ENCODE peak calls at places on chromosomes 13 and 19, in four cellular contexts. One of them, this sample, is unnamed.
A peak's percentile ranks its signal among the peaks of the same experiment; 100 is the strongest.

GRCh38 chr13:30565658-30566057 is 52.1 kb upstream of the USPL1 start:
- DNase-seq in activated effector memory CD4-positive, alpha-beta T cell treated with Interleukin-2 at 50 U/mL for 16 hours: no peak
- DNase-seq in hepatic stellate cell: no peak
- DNase-seq in amniotic stem cell: no peak
- DNase-seq in this sample: no peak

GRCh38 chr19:33473644-33474305 is 47.8 kb downstream of the PEPD start:
- DNase-seq in activated effector memory CD4-positive, alpha-beta T cell treated with Interleukin-2 at 50 U/mL for 16 hours: no peak
- DNase-seq in hepatic stellate cell: no peak
- DNase-seq in amniotic stem cell: no peak
- DNase-seq in this sample: no peak

GRCh38 chr13:100409132-100409531 is 179.5 kb downstream of the GGACT start:
- DNase-seq in amniotic stem cell: no peak
- DNase-seq in activated effector memory CD4-positive, alpha-beta T cell treated with Interleukin-2 at 50 U/mL for 16 hours: no peak
- DNase-seq in hepatic stellate cell: no peak
- DNase-seq in this sample: no peak

GRCh38 chr13:79393564-79394249 is 12.3 kb downstream of the RBM26 start:
- DNase-seq in amniotic stem cell: no peak
- DNase-seq in hepatic stellate cell: no peak
- DNase-seq in activated effector memory CD4-positive, alpha-beta T cell treated with Interleukin-2 at 50 U/mL for 16 hours: no peak
- DNase-seq in this sample: no peak

GRCh38 chr13:114017966-114018365 is 44.1 kb upstream of the C13orf46 start:
- DNase-seq in hepatic stellate cell: no peak
- DNase-seq in activated effector memory CD4-positive, alpha-beta T cell treated with Interleukin-2 at 50 U/mL for 16 hours: no peak
- DNase-seq in amniotic stem cell: no peak
- DNase-seq in this sample: no peak

GRCh38 chr19:49339364-49340068 is 4.3 kb downstream of the CD37 start:
- DNase-seq in hepatic stellate cell: peak; percentile 99
- DNase-seq in amniotic stem cell: no peak
- DNase-seq in activated effector memory CD4-positive, alpha-beta T cell treated with Interleukin-2 at 50 U/mL for 16 hours: no peak
- DNase-seq in this sample: no peak

GRCh38 chr19:35345671-35346111 is 2.0 kb upstream of the FFAR1 start:
- DNase-seq in hepatic stellate cell: no peak
- DNase-seq in activated effector memory CD4-positive, alpha-beta T cell treated with Interleukin-2 at 50 U/mL for 16 hours: no peak
- DNase-seq in amniotic stem cell: no peak
- DNase-seq in this sample: no peak

GRCh38 chr19:36456831-36457230 is 32.5 kb downstream of the ZNF566 start:
- DNase-seq in activated effector memory CD4-positive, alpha-beta T cell treated with Interleukin-2 at 50 U/mL for 16 hours: no peak
- DNase-seq in hepatic stellate cell: no peak
- DNase-seq in amniotic stem cell: no peak
- DNase-seq in this sample: no peak

GRCh38 chr19:19613456-19613855 is 5.0 kb downstream of the PBX4 start:
- DNase-seq in activated effector memory CD4-positive, alpha-beta T cell treated with Interleukin-2 at 50 U/mL for 16 hours: no peak
- DNase-seq in hepatic stellate cell: no peak
- DNase-seq in amniotic stem cell: no peak
- DNase-seq in this sample: no peak

GRCh38 chr19:48390188-48391099 is 907 bp downstream of the KDELR1 start:
- DNase-seq in activated effector memory CD4-positive, alpha-beta T cell treated with Interleukin-2 at 50 U/mL for 16 hours: peak; percentile 50
- DNase-seq in hepatic stellate cell: peak; percentile 78
- DNase-seq in amniotic stem cell: peak; percentile 29
- DNase-seq in this sample: peak; percentile 39

GRCh38 chr13:22800726-22801401 is 379.9 kb upstream of the SGCG start:
- DNase-seq in hepatic stellate cell: no peak
- DNase-seq in amniotic stem cell: no peak
- DNase-seq in activated effector memory CD4-positive, alpha-beta T cell treated with Interleukin-2 at 50 U/mL for 16 hours: no peak
- DNase-seq in this sample: no peak

GRCh38 chr13:40404407-40404806 is 262.0 kb downstream of the FOXO1 start:
- DNase-seq in activated effector memory CD4-positive, alpha-beta T cell treated with Interleukin-2 at 50 U/mL for 16 hours: no peak
- DNase-seq in hepatic stellate cell: no peak
- DNase-seq in amniotic stem cell: no peak
- DNase-seq in this sample: no peak

GRCh38 chr19:14425696-14426138 is 6.6 kb upstream of the DDX39A start:
- DNase-seq in activated effector memory CD4-positive, alpha-beta T cell treated with Interleukin-2 at 50 U/mL for 16 hours: no peak
- DNase-seq in amniotic stem cell: no peak
- DNase-seq in hepatic stellate cell: no peak
- DNase-seq in this sample: no peak

GRCh38 chr19:37669336-37669963 is 14.2 kb upstream of the ZFP30 start:
- DNase-seq in amniotic stem cell: no peak
- DNase-seq in hepatic stellate cell: no peak
- DNase-seq in activated effector memory CD4-positive, alpha-beta T cell treated with Interleukin-2 at 50 U/mL for 16 hours: no peak
- DNase-seq in this sample: no peak

GRCh38 chr19:16013181-16013850 is 63.0 kb upstream of the TPM4 start:
- DNase-seq in activated effector memory CD4-positive, alpha-beta T cell treated with Interleukin-2 at 50 U/mL for 16 hours: no peak
- DNase-seq in hepatic stellate cell: no peak
- DNase-seq in amniotic stem cell: no peak
- DNase-seq in this sample: no peak

GRCh38 chr13:108003626-108004025 is 211.7 kb downstream of the LIG4 start:
- DNase-seq in amniotic stem cell: no peak
- DNase-seq in activated effector memory CD4-positive, alpha-beta T cell treated with Interleukin-2 at 50 U/mL for 16 hours: no peak
- DNase-seq in hepatic stellate cell: no peak
- DNase-seq in this sample: peak; percentile 98

GRCh38 chr19:947707-948533 is 22.1 kb downstream of the ARID3A start:
- DNase-seq in amniotic stem cell: no peak
- DNase-seq in activated effector memory CD4-positive, alpha-beta T cell treated with Interleukin-2 at 50 U/mL for 16 hours: no peak
- DNase-seq in hepatic stellate cell: no peak
- DNase-seq in this sample: no peak

GRCh38 chr19:574658-575526 is 2.5 kb downstream of the BSG start:
- DNase-seq in amniotic stem cell: no peak
- DNase-seq in activated effector memory CD4-positive, alpha-beta T cell treated with Interleukin-2 at 50 U/mL for 16 hours: no peak
- DNase-seq in hepatic stellate cell: no peak
- DNase-seq in this sample: no peak

GRCh38 chr13:40458283-40459031 is 208.0 kb downstream of the FOXO1 start:
- DNase-seq in activated effector memory CD4-positive, alpha-beta T cell treated with Interleukin-2 at 50 U/mL for 16 hours: no peak
- DNase-seq in amniotic stem cell: no peak
- DNase-seq in hepatic stellate cell: no peak
- DNase-seq in this sample: no peak

GRCh38 chr19:54002495-54003315 is 11.3 kb downstream of the CACNG6 start:
- DNase-seq in hepatic stellate cell: no peak
- DNase-seq in amniotic stem cell: no peak
- DNase-seq in activated effector memory CD4-positive, alpha-beta T cell treated with Interleukin-2 at 50 U/mL for 16 hours: no peak
- DNase-seq in this sample: no peak

GRCh38 chr19:34306213-34306661 is 51.9 kb downstream of the GARRE1 start:
- DNase-seq in hepatic stellate cell: no peak
- DNase-seq in amniotic stem cell: no peak
- DNase-seq in activated effector memory CD4-positive, alpha-beta T cell treated with Interleukin-2 at 50 U/mL for 16 hours: no peak
- DNase-seq in this sample: no peak

GRCh38 chr19:38227272-38228004 is 3.4 kb upstream of the DPF1 start:
- DNase-seq in activated effector memory CD4-positive, alpha-beta T cell treated with Interleukin-2 at 50 U/mL for 16 hours: no peak
- DNase-seq in amniotic stem cell: no peak
- DNase-seq in hepatic stellate cell: no peak
- DNase-seq in this sample: no peak

GRCh38 chr19:17035842-17036424 is 9.3 kb upstream of the CPAMD8 start:
- DNase-seq in activated effector memory CD4-positive, alpha-beta T cell treated with Interleukin-2 at 50 U/mL for 16 hours: no peak
- DNase-seq in hepatic stellate cell: no peak
- DNase-seq in amniotic stem cell: no peak
- DNase-seq in this sample: no peak

GRCh38 chr19:56076413-56076998 is 44.6 kb downstream of the ZNF787 start:
- DNase-seq in amniotic stem cell: peak; percentile 17
- DNase-seq in activated effector memory CD4-positive, alpha-beta T cell treated with Interleukin-2 at 50 U/mL for 16 hours: no peak
- DNase-seq in hepatic stellate cell: peak; percentile 74
- DNase-seq in this sample: peak; percentile 33

GRCh38 chr13:91722267-91722884 is 324.0 kb downstream of the GPC5 start:
- DNase-seq in hepatic stellate cell: peak; percentile 3
- DNase-seq in amniotic stem cell: no peak
- DNase-seq in activated effector memory CD4-positive, alpha-beta T cell treated with Interleukin-2 at 50 U/mL for 16 hours: no peak
- DNase-seq in this sample: no peak

GRCh38 chr19:10206226-10206873 is 11.6 kb upstream of the DNMT1 start:
- DNase-seq in hepatic stellate cell: no peak
- DNase-seq in activated effector memory CD4-positive, alpha-beta T cell treated with Interleukin-2 at 50 U/mL for 16 hours: no peak
- DNase-seq in amniotic stem cell: no peak
- DNase-seq in this sample: no peak

GRCh38 chr13:41231786-41232185 is 31.6 kb downstream of the MTRF1 start:
- DNase-seq in amniotic stem cell: no peak
- DNase-seq in activated effector memory CD4-positive, alpha-beta T cell treated with Interleukin-2 at 50 U/mL for 16 hours: no peak
- DNase-seq in hepatic stellate cell: no peak
- DNase-seq in this sample: peak; percentile 53

GRCh38 chr19:10113964-10114650 is 2.6 kb downstream of the P2RY11 start:
- DNase-seq in hepatic stellate cell: no peak
- DNase-seq in activated effector memory CD4-positive, alpha-beta T cell treated with Interleukin-2 at 50 U/mL for 16 hours: no peak
- DNase-seq in amniotic stem cell: no peak
- DNase-seq in this sample: no peak

GRCh38 chr19:50377051-50377441 is 789 bp downstream of the NR1H2 start:
- DNase-seq in hepatic stellate cell: no peak
- DNase-seq in activated effector memory CD4-positive, alpha-beta T cell treated with Interleukin-2 at 50 U/mL for 16 hours: peak; percentile 19
- DNase-seq in amniotic stem cell: no peak
- DNase-seq in this sample: peak; percentile 81

GRCh38 chr13:79528356-79528755 is 47.4 kb downstream of the NDFIP2 start:
- DNase-seq in amniotic stem cell: no peak
- DNase-seq in hepatic stellate cell: no peak
- DNase-seq in activated effector memory CD4-positive, alpha-beta T cell treated with Interleukin-2 at 50 U/mL for 16 hours: no peak
- DNase-seq in this sample: no peak

GRCh38 chr13:64158910-64159309 is 2743.3 kb upstream of the PCDH20 start:
- DNase-seq in hepatic stellate cell: peak; percentile 7
- DNase-seq in amniotic stem cell: no peak
- DNase-seq in activated effector memory CD4-positive, alpha-beta T cell treated with Interleukin-2 at 50 U/mL for 16 hours: no peak
- DNase-seq in this sample: no peak

GRCh38 chr19:14408641-14409120 is 10.5 kb downstream of the DDX39A start:
- DNase-seq in amniotic stem cell: no peak
- DNase-seq in activated effector memory CD4-positive, alpha-beta T cell treated with Interleukin-2 at 50 U/mL for 16 hours: no peak
- DNase-seq in hepatic stellate cell: no peak
- DNase-seq in this sample: no peak

GRCh38 chr13:20118268-20119140 is 42.3 kb downstream of the GJA3 start:
- DNase-seq in hepatic stellate cell: peak; percentile 42
- DNase-seq in amniotic stem cell: no peak
- DNase-seq in activated effector memory CD4-positive, alpha-beta T cell treated with Interleukin-2 at 50 U/mL for 16 hours: peak; percentile 33
- DNase-seq in this sample: no peak

GRCh38 chr13:46983881-46984280 is 87.0 kb upstream of the HTR2A start:
- DNase-seq in activated effector memory CD4-positive, alpha-beta T cell treated with Interleukin-2 at 50 U/mL for 16 hours: no peak
- DNase-seq in amniotic stem cell: no peak
- DNase-seq in hepatic stellate cell: no peak
- DNase-seq in this sample: no peak

GRCh38 chr13:106490887-106491321 is 44.6 kb downstream of the EFNB2 start:
- DNase-seq in amniotic stem cell: no peak
- DNase-seq in activated effector memory CD4-positive, alpha-beta T cell treated with Interleukin-2 at 50 U/mL for 16 hours: peak; percentile 2
- DNase-seq in hepatic stellate cell: no peak
- DNase-seq in this sample: no peak